ENCODE peak calls at places on chromosomes 6 and 20, in nine cellular contexts. Z is BJ, G is AG04449, J is A549, L is mammary epithelial cell, K is fibroblast of pulmonary artery, V is endothelial cell of umbilical vein, P is Panc1, A is Peyer's patch. W is an unnamed sample.

GRCh38 chr20:13338999-13339411 is 117.9 kb downstream of the ISM1 start:
- DNase-seq in L (no peak), Z (no peak), K (no peak), J (peak), V (no peak), G (no peak), P (no peak), A (no peak), W (no peak)

GRCh38 chr6:43125119-43125518 is 46.0 kb upstream of the SRF start:
- DNase-seq in J (no peak), G (peak), Z (peak), L (no peak), A (no peak), K (peak), V (no peak), P (no peak), W (no peak)

GRCh38 chr6:7085911-7086310 is 21.9 kb upstream of the RREB1 start:
- DNase-seq in P (no peak), J (no peak), L (no peak), A (peak), G (no peak), K (peak), V (no peak), Z (no peak), W (no peak)

GRCh38 chr6:79574636-79575035 is 37.4 kb upstream of the LCA5 start:
- DNase-seq in L (peak), A (no peak), P (no peak), G (no peak), V (peak), K (peak), J (peak), Z (no peak), W (no peak)

GRCh38 chr6:3226422-3227362 is 761 bp downstream of the TUBB2B start:
- DNase-seq in P (no peak), K (no peak), L (no peak), Z (no peak), G (no peak), J (no peak), A (no peak), V (no peak), W (no peak)

GRCh38 chr20:63624486-63624885 is 2.4 kb downstream of the GMEB2 start:
- DNase-seq in J (peak), G (no peak), A (no peak), K (peak), Z (no peak), L (no peak), P (no peak), V (no peak), W (no peak)

GRCh38 chr6:64683682-64684081 is 1023.3 kb downstream of the EYS start:
- DNase-seq in A (no peak), G (no peak), L (peak), P (no peak), J (no peak), V (peak), Z (no peak), K (peak), W (no peak)

GRCh38 chr6:169950558-169950957 is 199.1 kb downstream of the ERMARD start:
- DNase-seq in P (no peak), V (no peak), Z (no peak), A (peak), J (peak), G (no peak), K (peak), L (peak), W (no peak)

GRCh38 chr6:31468316-31468715 is 29.6 kb upstream of the MICB start:
- DNase-seq in V (no peak), K (no peak), J (no peak), L (no peak), Z (no peak), G (no peak), A (no peak), P (no peak), W (no peak)

GRCh38 chr6:42978487-42978792 is 541 bp downstream of the PEX6 start:
- DNase-seq in G (no peak), Z (no peak), A (peak), J (peak), K (no peak), V (peak), P (no peak), L (no peak), W (no peak)

GRCh38 chr6:161359617-161359945 is 85.7 kb upstream of the AGPAT4 start:
- DNase-seq in V (no peak), J (no peak), K (no peak), A (no peak), G (no peak), Z (no peak), L (no peak), P (no peak), W (no peak)

GRCh38 chr20:22797103-22797502 is 212.7 kb upstream of the FOXA2 start:
- DNase-seq in G (no peak), A (no peak), J (peak), K (no peak), V (peak), P (no peak), Z (no peak), L (peak), W (no peak)

GRCh38 chr6:131694832-131695426 is 6.3 kb downstream of the OR2A4 start:
- DNase-seq in K (peak), V (peak), P (peak), J (peak), Z (peak), G (no peak), A (peak), L (peak), W (peak)

GRCh38 chr20:24894967-24895366 is 54.1 kb upstream of the CST7 start:
- DNase-seq in A (no peak), J (no peak), P (no peak), V (no peak), G (no peak), K (no peak), L (no peak), Z (no peak), W (no peak)

GRCh38 chr20:51828762-51829161 is 26.4 kb upstream of the SALL4 start:
- DNase-seq in A (no peak), V (no peak), Z (no peak), P (no peak), G (no peak), J (no peak), K (no peak), L (no peak), W (no peak)

GRCh38 chr20:22842793-22843192 is 192.3 kb upstream of the SSTR4 start:
- DNase-seq in A (no peak), V (no peak), K (no peak), L (no peak), J (no peak), Z (no peak), G (no peak), P (no peak), W (no peak)

GRCh38 chr6:150004101-150004782 is 21.1 kb downstream of the RAET1L start:
- DNase-seq in A (peak), L (no peak), J (no peak), G (no peak), V (no peak), P (no peak), K (no peak), Z (no peak), W (no peak)

GRCh38 chr6:151240861-151241642 is 1.3 kb downstream of the AKAP12 start:
- DNase-seq in J (peak), G (no peak), P (no peak), V (peak), Z (no peak), L (peak), K (peak), A (peak), W (peak)

GRCh38 chr6:20755631-20756030 is 221.4 kb downstream of the CDKAL1 start:
- DNase-seq in P (no peak), J (no peak), A (no peak), K (peak), G (peak), Z (peak), V (no peak), L (peak), W (peak)

GRCh38 chr6:137237413-137238170 is 18.4 kb upstream of the IFNGR1 start:
- DNase-seq in G (peak), V (peak), Z (peak), P (no peak), L (peak), K (peak), J (peak), A (no peak), W (no peak)

GRCh38 chr6:160428069-160428430 is 79.9 kb downstream of the SLC22A3 start:
- DNase-seq in V (no peak), J (no peak), A (peak), K (peak), L (no peak), G (no peak), Z (no peak), P (no peak), W (no peak)

GRCh38 chr6:47168176-47168575 is 126.0 kb upstream of the ADGRF1 start:
- DNase-seq in K (peak), V (no peak), L (peak), A (no peak), G (peak), Z (peak), P (peak), J (peak), W (peak)

GRCh38 chr20:38196592-38196991 is 31.5 kb upstream of the TGM2 start:
- DNase-seq in G (no peak), L (no peak), A (peak), Z (peak), P (no peak), V (no peak), J (no peak), K (peak), W (no peak)

GRCh38 chr6:150857062-150857905 is 8.2 kb upstream of the MTHFD1L start:
- DNase-seq in Z (peak), L (peak), J (peak), P (no peak), V (peak), G (peak), K (peak), A (no peak), W (peak)

GRCh38 chr6:163314791-163315404 is 99.6 kb upstream of the QKI start:
- DNase-seq in J (no peak), V (no peak), P (no peak), L (no peak), K (no peak), A (no peak), G (no peak), Z (no peak), W (no peak)

GRCh38 chr6:16704706-16705402 is 56.4 kb downstream of the ATXN1 start:
- DNase-seq in G (no peak), A (no peak), V (peak), L (peak), Z (no peak), J (no peak), K (peak), P (no peak), W (no peak)

GRCh38 chr20:60172306-60172984 is 214.2 kb downstream of the CDH26 start:
- DNase-seq in L (no peak), Z (peak), G (no peak), A (no peak), V (no peak), J (no peak), K (no peak), P (no peak), W (no peak)

GRCh38 chr6:125586074-125586473 is 163.4 kb upstream of the HEY2 start:
- DNase-seq in J (peak), Z (no peak), P (peak), A (no peak), L (peak), K (peak), G (no peak), V (peak), W (no peak)

GRCh38 chr20:47810686-47811347 is 25.5 kb upstream of the SULF2 start:
- DNase-seq in V (no peak), J (no peak), P (no peak), A (no peak), K (no peak), L (no peak), Z (no peak), G (no peak), W (no peak)

GRCh38 chr20:59891581-59891980 is 41.9 kb downstream of the SYCP2 start:
- DNase-seq in J (no peak), A (no peak), L (no peak), K (no peak), G (no peak), P (no peak), Z (no peak), V (no peak), W (no peak)

GRCh38 chr6:8180327-8181161 is 78.2 kb upstream of the EEF1E1 start:
- DNase-seq in J (no peak), V (no peak), Z (peak), L (peak), G (peak), A (no peak), P (no peak), K (peak), W (peak)

GRCh38 chr6:3796396-3796795 is 44.9 kb upstream of the PXDC1 start:
- DNase-seq in L (peak), J (no peak), P (no peak), V (peak), K (peak), A (peak), G (no peak), Z (no peak), W (no peak)

GRCh38 chr6:44458551-44458950 is 71.0 kb downstream of the CDC5L start:
- DNase-seq in J (no peak), A (no peak), Z (no peak), V (no peak), P (no peak), L (no peak), K (no peak), G (no peak), W (no peak)

GRCh38 chr6:163165155-163165910 is 249.2 kb upstream of the QKI start:
- DNase-seq in P (no peak), A (no peak), G (no peak), J (no peak), K (no peak), L (no peak), Z (no peak), V (no peak), W (no peak)

GRCh38 chr20:63690898-63691710 is 5.3 kb upstream of the TNFRSF6B start:
- DNase-seq in A (peak), J (no peak), L (no peak), G (no peak), K (no peak), P (no peak), Z (no peak), V (no peak), W (no peak)

GRCh38 chr6:160071805-160072687 is 49.6 kb upstream of the SLC22A1 start:
- DNase-seq in P (no peak), J (peak), K (peak), L (no peak), V (no peak), G (no peak), Z (no peak), A (no peak), W (no peak)

GRCh38 chr6:24272148-24272547 is 85.7 kb downstream of the DCDC2 start:
- DNase-seq in K (no peak), Z (no peak), V (no peak), L (no peak), J (no peak), P (no peak), G (no peak), A (no peak), W (no peak)

GRCh38 chr6:149139782-149140136 is 177.8 kb upstream of the TAB2 start:
- DNase-seq in L (no peak), Z (no peak), J (no peak), P (no peak), K (no peak), V (no peak), G (no peak), A (no peak), W (no peak)

GRCh38 chr20:53735536-53736050 is 142.0 kb upstream of the ZNF217 start:
- DNase-seq in Z (peak), G (peak), L (peak), J (peak), P (peak), V (peak), A (no peak), K (peak), W (no peak)

GRCh38 chr6:100721256-100721655 is 159.9 kb downstream of the ASCC3 start:
- DNase-seq in G (no peak), L (no peak), P (no peak), V (no peak), K (no peak), Z (no peak), J (no peak), A (no peak), W (no peak)

GRCh38 chr6:100724696-100725095 is 156.4 kb downstream of the ASCC3 start:
- DNase-seq in K (no peak), P (no peak), L (no peak), A (no peak), J (no peak), V (no peak), Z (no peak), G (no peak), W (no peak)

GRCh38 chr6:100724222-100724621 is 156.9 kb downstream of the ASCC3 start:
- DNase-seq in P (no peak), K (no peak), L (no peak), G (no peak), A (no peak), Z (no peak), J (no peak), V (no peak), W (no peak)

GRCh38 chr6:100719883-100720682 is 161.0 kb downstream of the ASCC3 start:
- DNase-seq in V (peak), G (no peak), L (peak), J (peak), K (peak), P (no peak), Z (no peak), A (no peak), W (peak)
- TF ChIP-seq CTCF in V (peak), G (peak), L (peak), J (peak), K (peak), P (peak), Z (peak), A (peak), W (peak)

GRCh38 chr6:142132625-142133024 is at the start of gene GJE1:
- DNase-seq in Z (no peak), A (no peak), G (no peak), L (no peak), J (no peak), V (no peak), P (no peak), K (no peak), W (no peak)

DNA sequence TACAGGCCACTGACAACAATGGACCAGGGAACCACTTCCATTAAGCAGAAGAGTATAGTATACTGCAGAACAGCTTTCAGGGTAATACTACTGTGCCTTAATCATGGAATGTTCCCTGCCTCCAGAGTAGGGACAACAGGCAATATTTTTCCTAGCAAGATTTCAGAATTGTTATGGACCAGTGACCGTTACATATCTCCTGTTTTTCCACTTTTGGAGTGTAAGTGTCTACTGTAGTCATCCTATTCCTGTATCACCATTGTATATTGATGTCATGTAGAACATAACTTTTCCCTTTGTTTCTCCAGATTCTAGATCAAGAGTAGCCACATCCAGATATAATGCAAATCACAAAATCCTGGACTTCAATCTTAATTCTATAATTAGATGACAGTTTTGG is 1.9 kb upstream of the GJE1 start:
- DNase-seq in G (no peak), L (no peak), K (no peak), Z (no peak), A (no peak), V (no peak), P (no peak), J (no peak), W (no peak)
- H3K4me3 ChIP-seq in G (no peak), L (no peak), K (no peak), Z (no peak), A (no peak), V (no peak), P (no peak), J (no peak), W (no peak)

GRCh38 chr6:121791396-121792315 is 356.2 kb downstream of the GJA1 start:
- DNase-seq in G (peak), A (no peak), P (no peak), L (no peak), J (peak), Z (no peak), V (no peak), K (peak), W (no peak)
- TF ChIP-seq CTCF in G (peak), A (no peak), P (peak), L (no peak), J (no peak), Z (no peak), V (no peak), K (peak), W (no peak)

DNA sequence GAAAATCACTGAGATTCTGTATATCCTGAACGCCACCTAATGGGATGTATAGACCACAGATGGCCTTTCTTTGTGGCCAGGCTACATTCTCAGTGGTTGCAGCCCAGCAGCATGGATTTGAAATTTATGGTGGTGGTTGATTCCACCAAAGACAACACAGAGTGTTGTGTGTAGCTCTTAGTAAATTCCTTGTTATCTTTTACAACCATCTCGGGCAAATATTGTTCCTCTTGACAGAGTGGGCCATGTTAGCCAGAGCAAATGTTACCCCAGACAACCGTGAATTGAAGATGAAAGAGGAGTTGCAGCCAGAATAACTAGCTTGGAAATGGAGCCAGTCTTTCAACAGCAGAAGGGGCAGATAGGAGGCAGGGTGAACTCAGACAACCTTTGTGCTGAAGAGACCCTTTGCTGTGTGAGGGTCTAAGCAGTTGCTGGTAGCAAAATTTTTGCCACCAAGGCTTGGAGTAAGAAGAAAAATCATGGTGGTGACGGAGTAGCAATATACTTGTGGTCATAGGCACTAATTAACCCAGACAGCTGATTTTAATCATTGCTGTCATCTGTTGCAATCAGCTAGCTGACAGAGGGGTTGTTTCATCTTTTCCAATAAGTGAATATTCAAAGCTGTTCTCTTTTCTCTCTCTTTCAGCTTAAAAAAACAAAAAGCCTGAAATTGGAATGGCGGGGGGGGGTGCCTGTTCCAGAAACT is 39.7 kb downstream of the SLC24A3 start:
- DNase-seq in A (no peak), G (no peak), K (no peak), Z (no peak), V (no peak), P (no peak), L (no peak), J (no peak), W (no peak)
- H3K4me3 ChIP-seq in A (no peak), G (no peak), K (no peak), Z (no peak), V (no peak), P (no peak), L (no peak), J (no peak), W (no peak)

DNA sequence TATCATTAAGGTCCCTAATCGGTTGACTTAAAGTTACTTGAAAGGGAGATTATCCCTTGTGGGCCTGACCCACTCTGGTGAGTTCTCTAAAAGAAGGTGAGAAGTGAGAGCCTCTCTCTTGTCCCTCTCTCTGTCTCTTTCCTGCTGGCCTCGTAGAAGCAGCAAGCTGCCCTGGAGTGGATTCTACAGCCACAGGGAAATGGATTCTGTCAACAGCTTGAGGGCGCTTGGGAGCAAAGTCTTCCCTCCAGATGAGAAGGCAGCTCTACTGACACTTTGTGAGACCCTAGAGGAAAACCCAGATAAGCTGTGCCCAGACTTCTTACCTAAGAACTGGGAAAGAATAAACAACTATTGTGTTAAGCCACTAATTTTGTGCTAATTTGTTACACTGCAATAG is 40.0 kb downstream of the ANKRD60 start:
- DNase-seq in A (no peak), V (no peak), G (no peak), L (no peak), J (no peak), Z (no peak), P (no peak), K (no peak), W (no peak)
- TF ChIP-seq CTCF in A (no peak), V (no peak), G (no peak), L (no peak), J (no peak), Z (no peak), P (no peak), K (no peak), W (no peak)

W was measured in HFF-Myc.